ENCODE peak calls at places on chromosomes 2 and 18, in five cellular contexts. V is A549, Q is MM.1S, D is brain microvascular endothelial cell, L is K562. W is an unnamed sample.

GRCh38 chr2:1991706-1992245 is 247.5 kb upstream of the PXDN start:
- DNase-seq in L (no peak), V (no peak), Q (no peak), D (no peak), W (no peak)

GRCh38 chr2:237305579-237305978 is 108.4 kb downstream of the COL6A3 start:
- DNase-seq in L (no peak), D (no peak), Q (no peak), V (no peak), W (no peak)

GRCh38 chr2:10283106-10284062 is 19.3 kb upstream of the HPCAL1 start:
- DNase-seq in Q (no peak), D (peak), V (peak), L (peak), W (peak)

GRCh38 chr2:239290618-239291504 is 110.0 kb downstream of the HDAC4 start:
- DNase-seq in Q (no peak), V (no peak), L (no peak), D (no peak), W (no peak)

GRCh38 chr2:74186038-74186437 is 7.4 kb upstream of the MOB1A start:
- DNase-seq in V (no peak), L (peak), D (no peak), Q (peak), W (no peak)

GRCh38 chr2:216777637-216778273 is 82.1 kb downstream of the TNP1 start:
- DNase-seq in Q (peak), D (peak), V (peak), L (peak), W (no peak)

GRCh38 chr2:174729797-174730529 is 34.3 kb downstream of the CHRNA1 start:
- DNase-seq in Q (no peak), L (no peak), V (peak), D (no peak), W (no peak)

GRCh38 chr2:27735263-27735904 is 36.1 kb upstream of the MRPL33 start:
- DNase-seq in Q (no peak), D (peak), L (peak), V (no peak), W (no peak)

GRCh38 chr18:8704361-8705279 is 736 bp upstream of the MTCL1 start:
- DNase-seq in Q (peak), L (peak), V (peak), D (peak), W (peak)

GRCh38 chr2:8268172-8268783 is 413.6 kb upstream of the ID2 start:
- DNase-seq in Q (no peak), L (no peak), V (no peak), D (no peak), W (no peak)

GRCh38 chr2:159211447-159212396 is 74.8 kb downstream of the WDSUB1 start:
- DNase-seq in V (no peak), D (no peak), L (no peak), Q (peak), W (no peak)

GRCh38 chr2:144801766-144802165 is 281.8 kb upstream of the ZEB2 start:
- DNase-seq in Q (no peak), V (no peak), D (peak), L (no peak), W (no peak)

GRCh38 chr18:74524097-74524496 is 10.2 kb upstream of the CNDP1 start:
- DNase-seq in Q (no peak), D (no peak), V (no peak), L (no peak), W (no peak)

GRCh38 chr2:232385660-232386489 is 7.3 kb downstream of the ALPP start:
- DNase-seq in L (no peak), Q (no peak), D (peak), V (peak), W (no peak)

GRCh38 chr2:8540552-8541055 is 141.3 kb upstream of the ID2 start:
- DNase-seq in L (no peak), Q (no peak), D (no peak), V (no peak), W (no peak)

GRCh38 chr2:105325389-105325963 is 4.1 kb downstream of the TGFBRAP1 start:
- DNase-seq in L (no peak), V (no peak), Q (no peak), D (peak), W (no peak)

GRCh38 chr2:45647346-45647745 is 4.1 kb upstream of the PRKCE start:
- DNase-seq in V (no peak), D (no peak), L (no peak), Q (no peak), W (no peak)

GRCh38 chr2:45643095-45643494 is 8.4 kb upstream of the PRKCE start:
- DNase-seq in L (no peak), D (no peak), Q (no peak), V (no peak), W (no peak)

GRCh38 chr2:45646289-45646688 is 5.2 kb upstream of the PRKCE start:
- DNase-seq in L (no peak), V (no peak), Q (no peak), D (no peak), W (no peak)

GRCh38 chr2:45640575-45640974 is 10.9 kb upstream of the PRKCE start:
- DNase-seq in D (no peak), Q (no peak), L (no peak), V (no peak), W (no peak)

GRCh38 chr2:45643543-45644542 is 7.6 kb upstream of the PRKCE start:
- DNase-seq in D (no peak), L (peak), Q (peak), V (peak), W (peak)
- H3K27ac ChIP-seq in D (no peak), L (no peak), Q (no peak), V (peak), W (no peak)

DNA sequence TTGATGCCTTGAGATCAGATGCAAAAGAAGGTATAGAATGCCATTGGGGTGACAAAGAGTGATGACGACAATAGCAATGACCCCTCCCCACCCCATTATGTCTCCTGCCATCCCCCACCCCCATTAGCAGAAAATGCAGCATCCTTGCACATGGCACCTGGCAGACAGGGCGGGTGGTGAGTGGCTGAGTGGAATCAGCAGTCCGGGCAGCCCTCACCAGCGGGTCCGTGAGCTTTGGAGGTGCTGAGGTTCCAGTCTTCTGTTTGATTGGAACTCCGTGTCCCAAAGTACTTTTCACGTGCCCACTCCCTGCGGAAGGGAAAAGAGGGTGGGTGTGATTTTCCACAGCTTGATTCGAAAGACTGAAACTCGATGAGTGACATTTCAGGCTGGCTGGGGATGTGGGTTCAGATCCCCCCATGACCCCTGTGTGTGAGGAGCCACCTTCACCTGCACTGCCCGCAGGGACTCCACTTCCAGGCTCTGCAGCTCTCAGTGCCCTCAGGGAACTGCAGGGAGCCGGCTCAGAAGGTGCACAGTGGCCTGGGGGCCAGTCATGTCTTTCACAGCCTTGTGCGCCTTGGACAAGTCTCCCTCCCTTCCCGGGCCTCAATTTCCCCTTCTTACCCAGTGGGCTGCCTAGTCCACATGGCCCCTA is 130.9 kb downstream of the GLI2 start:
- DNase-seq in V (no peak), L (no peak), Q (no peak), D (no peak), W (no peak)
- H3K27ac ChIP-seq in V (peak), L (no peak), Q (no peak), D (peak), W (no peak)

GRCh38 chr2:26245231-26245732 is 543 bp downstream of the HADHB start:
- DNase-seq in D (peak), Q (peak), L (peak), V (no peak), W (peak)
- H3K27ac ChIP-seq in D (peak), Q (peak), L (peak), V (peak), W (peak)

GRCh38 chr2:38486213-38487026 is 109.3 kb upstream of the ATL2 start:
- DNase-seq in D (no peak), L (no peak), V (no peak), Q (no peak), W (no peak)

GRCh38 chr2:38483773-38484501 is 106.9 kb upstream of the ATL2 start:
- DNase-seq in V (no peak), Q (no peak), D (no peak), L (no peak), W (no peak)

GRCh38 chr2:38487852-38488251 is 110.8 kb upstream of the ATL2 start:
- DNase-seq in Q (no peak), L (no peak), V (no peak), D (no peak), W (no peak)

GRCh38 chr2:38485734-38486133 is 108.7 kb upstream of the ATL2 start:
- DNase-seq in D (no peak), L (no peak), V (no peak), Q (no peak), W (no peak)

DNA sequence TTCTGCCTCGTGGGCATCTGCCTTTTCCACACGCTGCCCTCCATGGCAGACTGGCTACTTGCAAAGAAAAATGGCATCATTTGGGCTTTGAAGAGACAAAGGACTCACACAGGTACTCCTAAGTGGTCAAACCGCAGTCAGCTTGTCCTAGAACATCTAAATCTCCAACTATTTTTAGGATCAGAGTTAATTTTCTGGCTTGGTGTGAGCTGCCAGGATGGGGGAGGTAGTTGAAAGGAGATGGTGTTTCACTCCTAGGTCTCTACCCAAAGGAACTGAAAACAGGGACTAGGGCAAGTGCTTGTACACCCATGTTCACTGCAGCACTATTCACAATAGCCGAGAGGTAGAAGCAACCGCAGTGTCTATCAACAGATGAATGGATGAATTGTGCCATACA is 107.9 kb upstream of the ATL2 start:
- DNase-seq in V (no peak), D (no peak), Q (no peak), L (no peak), W (no peak)
- H3K27ac ChIP-seq in V (no peak), D (no peak), Q (no peak), L (no peak), W (no peak)

GRCh38 chr2:207913772-207914358 is 111.5 kb downstream of the PLEKHM3 start:
- DNase-seq in V (no peak), L (no peak), Q (no peak), D (no peak), W (no peak)

GRCh38 chr2:207920721-207921120 is 104.6 kb downstream of the PLEKHM3 start:
- DNase-seq in Q (no peak), L (no peak), D (no peak), V (no peak), W (no peak)

GRCh38 chr2:207914716-207915115 is 110.6 kb downstream of the PLEKHM3 start:
- DNase-seq in L (no peak), V (no peak), Q (no peak), D (no peak), W (no peak)

DNA sequence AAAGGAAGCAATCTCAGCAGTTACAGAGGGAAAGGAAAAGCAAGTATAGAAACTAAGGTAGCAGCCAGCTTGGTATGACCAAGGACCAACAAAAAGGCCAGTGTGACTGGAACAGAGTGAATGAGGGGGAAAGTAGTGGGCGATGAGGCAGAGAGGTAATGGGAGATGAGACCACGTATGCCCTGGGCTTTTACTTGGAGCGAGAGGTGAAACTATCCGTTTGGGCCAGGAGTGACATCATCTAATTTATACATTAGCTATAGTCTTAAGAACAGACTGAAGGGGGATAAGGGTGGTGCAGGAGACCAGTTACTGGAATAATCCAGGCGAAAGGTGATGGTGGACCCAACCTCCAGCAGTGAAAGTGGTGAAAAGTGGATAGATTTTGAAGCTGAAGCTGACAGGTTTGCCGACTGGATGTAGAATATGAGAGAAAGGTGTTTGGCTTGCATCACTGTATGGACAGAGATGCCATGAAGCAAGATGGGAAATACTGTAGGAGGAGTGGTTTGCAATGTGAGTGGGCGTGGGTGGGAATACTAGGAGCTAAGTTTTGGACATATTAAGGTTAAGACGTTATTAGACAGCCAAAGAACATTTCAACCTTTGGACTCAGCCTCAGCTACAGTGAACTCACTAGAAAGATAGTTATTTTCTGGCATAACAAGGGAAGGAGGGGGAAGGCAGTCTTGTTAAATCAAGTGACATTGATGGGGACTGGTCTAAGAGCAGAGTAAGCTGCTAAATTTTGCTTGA is 106.0 kb downstream of the PLEKHM3 start:
- DNase-seq in Q (no peak), D (no peak), V (peak), L (no peak), W (no peak)
- H3K27ac ChIP-seq in Q (no peak), D (no peak), V (no peak), L (no peak), W (no peak)

DNA sequence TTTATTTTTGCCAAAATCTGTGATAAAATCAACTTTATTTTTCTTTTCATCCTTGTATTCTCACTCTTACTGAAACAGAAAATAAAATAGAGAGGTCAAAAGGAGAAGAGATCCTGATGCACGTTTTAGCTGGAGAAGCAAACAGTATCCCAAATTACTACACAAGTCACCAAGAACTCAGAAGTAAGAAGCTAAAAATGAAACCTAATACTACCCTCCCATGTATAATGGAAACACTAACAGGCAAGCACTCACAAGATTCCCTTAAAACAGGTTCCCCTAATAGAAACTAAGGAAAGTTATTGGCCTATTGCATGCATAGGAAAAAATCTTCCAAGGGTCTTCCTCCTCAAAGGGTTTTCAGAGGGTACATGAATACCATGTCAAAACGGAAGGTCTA is 927.0 kb downstream of the ERBB4 start:
- DNase-seq in V (no peak), L (no peak), D (no peak), Q (no peak), W (no peak)
- H3K27ac ChIP-seq in V (no peak), L (no peak), D (no peak), Q (no peak), W (no peak)